ENCODE peak calls at places on chromosomes 6 and 20, in ten cellular contexts. One of them, this sample, is unnamed.

GRCh38 chr6:74607934-74608333 is 597.9 kb downstream of the COL12A1 start:
- DNase-seq in Calu3: no peak
- DNase-seq in ELF-1: no peak
- DNase-seq in HFFc6: peak
- DNase-seq in NCI-H69: no peak
- DNase-seq in ELR: peak
- DNase-seq in NCI-H748 treated with DMSO at 0.1 percent for 48 hours: no peak
- DNase-seq in C1 segment of cervical spinal cord: no peak
- DNase-seq in NCI-H1105 treated with DMSO at 0.1 percent for 48 hours: no peak
- DNase-seq in NCI-H460: no peak
- DNase-seq in this sample: no peak

GRCh38 chr6:123393333-123393732 is 243.4 kb downstream of the TRDN start:
- DNase-seq in NCI-H460: peak
- DNase-seq in NCI-H69: peak
- DNase-seq in ELR: peak
- DNase-seq in C1 segment of cervical spinal cord: no peak
- DNase-seq in ELF-1: no peak
- DNase-seq in NCI-H748 treated with DMSO at 0.1 percent for 48 hours: peak
- DNase-seq in Calu3: no peak
- DNase-seq in NCI-H1105 treated with DMSO at 0.1 percent for 48 hours: peak
- DNase-seq in HFFc6: no peak
- DNase-seq in this sample: peak

GRCh38 chr6:47083586-47084047 is 41.5 kb upstream of the ADGRF1 start:
- DNase-seq in ELR: peak
- DNase-seq in HFFc6: no peak
- DNase-seq in ELF-1: peak
- DNase-seq in NCI-H748 treated with DMSO at 0.1 percent for 48 hours: peak
- DNase-seq in NCI-H69: peak
- DNase-seq in C1 segment of cervical spinal cord: peak
- DNase-seq in Calu3: peak
- DNase-seq in NCI-H460: no peak
- DNase-seq in NCI-H1105 treated with DMSO at 0.1 percent for 48 hours: peak
- DNase-seq in this sample: peak

GRCh38 chr6:69880570-69880969 is 14.2 kb downstream of the COL19A1 start:
- DNase-seq in NCI-H748 treated with DMSO at 0.1 percent for 48 hours: no peak
- DNase-seq in HFFc6: no peak
- DNase-seq in ELF-1: no peak
- DNase-seq in NCI-H460: no peak
- DNase-seq in Calu3: no peak
- DNase-seq in C1 segment of cervical spinal cord: no peak
- DNase-seq in NCI-H69: no peak
- DNase-seq in NCI-H1105 treated with DMSO at 0.1 percent for 48 hours: no peak
- DNase-seq in ELR: peak
- DNase-seq in this sample: no peak

GRCh38 chr6:52369234-52369633 is 7.3 kb downstream of the PAQR8 start:
- DNase-seq in ELF-1: no peak
- DNase-seq in ELR: no peak
- DNase-seq in Calu3: no peak
- DNase-seq in NCI-H748 treated with DMSO at 0.1 percent for 48 hours: no peak
- DNase-seq in HFFc6: no peak
- DNase-seq in NCI-H1105 treated with DMSO at 0.1 percent for 48 hours: no peak
- DNase-seq in NCI-H460: no peak
- DNase-seq in C1 segment of cervical spinal cord: no peak
- DNase-seq in NCI-H69: no peak
- DNase-seq in this sample: no peak

GRCh38 chr6:24740861-24741260 is 21.9 kb upstream of the C6orf62 start:
- DNase-seq in NCI-H748 treated with DMSO at 0.1 percent for 48 hours: no peak
- DNase-seq in ELR: peak
- DNase-seq in NCI-H69: no peak
- DNase-seq in C1 segment of cervical spinal cord: no peak
- DNase-seq in NCI-H460: no peak
- DNase-seq in HFFc6: peak
- DNase-seq in NCI-H1105 treated with DMSO at 0.1 percent for 48 hours: no peak
- DNase-seq in Calu3: no peak
- DNase-seq in ELF-1: no peak
- DNase-seq in this sample: no peak

GRCh38 chr6:32084780-32085179 is 24.4 kb downstream of the TNXB start:
- DNase-seq in NCI-H748 treated with DMSO at 0.1 percent for 48 hours: no peak
- DNase-seq in C1 segment of cervical spinal cord: no peak
- DNase-seq in NCI-H460: no peak
- DNase-seq in ELF-1: no peak
- DNase-seq in Calu3: no peak
- DNase-seq in HFFc6: no peak
- DNase-seq in NCI-H69: no peak
- DNase-seq in ELR: no peak
- DNase-seq in NCI-H1105 treated with DMSO at 0.1 percent for 48 hours: no peak
- DNase-seq in this sample: no peak

GRCh38 chr20:47790032-47790965 is 5.0 kb upstream of the SULF2 start:
- DNase-seq in C1 segment of cervical spinal cord: no peak
- DNase-seq in ELR: peak
- DNase-seq in NCI-H460: no peak
- DNase-seq in ELF-1: no peak
- DNase-seq in HFFc6: no peak
- DNase-seq in Calu3: no peak
- DNase-seq in NCI-H1105 treated with DMSO at 0.1 percent for 48 hours: peak
- DNase-seq in NCI-H69: peak
- DNase-seq in NCI-H748 treated with DMSO at 0.1 percent for 48 hours: no peak
- DNase-seq in this sample: peak

GRCh38 chr6:15218401-15218800 is 27.5 kb upstream of the JARID2 start:
- DNase-seq in Calu3: no peak
- DNase-seq in ELR: no peak
- DNase-seq in HFFc6: no peak
- DNase-seq in NCI-H1105 treated with DMSO at 0.1 percent for 48 hours: no peak
- DNase-seq in NCI-H460: no peak
- DNase-seq in ELF-1: no peak
- DNase-seq in C1 segment of cervical spinal cord: no peak
- DNase-seq in NCI-H748 treated with DMSO at 0.1 percent for 48 hours: no peak
- DNase-seq in NCI-H69: no peak
- DNase-seq in this sample: no peak

GRCh38 chr20:41837669-41838224 is 219.6 kb upstream of the CHD6 start:
- DNase-seq in NCI-H460: no peak
- DNase-seq in NCI-H1105 treated with DMSO at 0.1 percent for 48 hours: peak
- DNase-seq in ELF-1: no peak
- DNase-seq in ELR: no peak
- DNase-seq in HFFc6: no peak
- DNase-seq in NCI-H69: peak
- DNase-seq in Calu3: no peak
- DNase-seq in C1 segment of cervical spinal cord: no peak
- DNase-seq in NCI-H748 treated with DMSO at 0.1 percent for 48 hours: peak
- DNase-seq in this sample: peak

GRCh38 chr6:138492113-138492512 is 7.2 kb downstream of the NHSL1 start:
- DNase-seq in ELR: no peak
- DNase-seq in NCI-H748 treated with DMSO at 0.1 percent for 48 hours: no peak
- DNase-seq in C1 segment of cervical spinal cord: no peak
- DNase-seq in NCI-H69: peak
- DNase-seq in Calu3: no peak
- DNase-seq in ELF-1: no peak
- DNase-seq in NCI-H460: no peak
- DNase-seq in HFFc6: no peak
- DNase-seq in NCI-H1105 treated with DMSO at 0.1 percent for 48 hours: no peak
- DNase-seq in this sample: peak